ENCODE peak calls at places on chromosomes 7 and 10, in four cellular contexts. M is HCT116, Z is Panc1, Y is A549. A is an unnamed sample. For H3K4me1, the result is how much of the 10 kb centered on the place peaks cover.

GRCh38 chr7:132145466-132145865 is 430.8 kb downstream of the PLXNA4 start:
- DNase-seq in M (no peak), Z (peak), Y (peak), A (peak)

GRCh38 chr10:69649771-69650550 is 19.9 kb downstream of the FAM241B start:
- DNase-seq in M (no peak), Z (no peak), Y (no peak), A (no peak)

GRCh38 chr7:41491752-41492405 is 211.0 kb downstream of the INHBA start:
- DNase-seq in M (no peak), Z (no peak), Y (no peak), A (no peak)

GRCh38 chr7:41261081-41261480 is 441.8 kb downstream of the INHBA start:
- DNase-seq in M (no peak), Z (no peak), Y (no peak), A (no peak)

GRCh38 chr7:138756591-138757222 is 41.1 kb upstream of the TMEM213 start:
- DNase-seq in M (no peak), Z (no peak), Y (no peak), A (no peak)

GRCh38 chr10:96830511-96831199 is 1.4 kb upstream of the LCOR start:
- DNase-seq in M (peak), Z (peak), Y (peak), A (peak)

GRCh38 chr10:14574885-14575284 is 199.8 kb downstream of the FAM107B start:
- DNase-seq in M (no peak), Z (no peak), Y (no peak), A (no peak)

GRCh38 chr7:16753102-16753931 is at the start of gene TSPAN13:
- DNase-seq in M (peak), Z (peak), Y (peak), A (peak)

GRCh38 chr7:83835424-83835823 is 186.5 kb upstream of the SEMA3E start:
- DNase-seq in M (no peak), Z (no peak), Y (no peak), A (no peak)

GRCh38 chr7:44460325-44460724 is 30.1 kb downstream of the NUDCD3 start:
- DNase-seq in M (no peak), Z (no peak), Y (no peak), A (no peak)

GRCh38 chr10:27884185-27884630 is 114.7 kb downstream of the ODAD2 start:
- DNase-seq in M (no peak), Z (no peak), Y (no peak), A (no peak)

GRCh38 chr7:99292127-99292526 is 19.5 kb downstream of the MYH16 start:
- DNase-seq in M (no peak), Z (no peak), Y (no peak), A (no peak)

GRCh38 chr10:114278140-114278883 is 39.3 kb downstream of the VWA2 start:
- DNase-seq in M (no peak), Z (no peak), Y (no peak), A (no peak)

GRCh38 chr10:113017375-113017774 is 67.3 kb downstream of the TCF7L2 start:
- DNase-seq in M (no peak), Z (no peak), Y (no peak), A (no peak)

GRCh38 chr10:119079572-119080520 is 771 bp downstream of the EIF3A start:
- DNase-seq in M (peak), Z (no peak), Y (peak), A (peak)

GRCh38 chr7:128883622-128884549 is 21.2 kb downstream of the ATP6V1F start:
- DNase-seq in M (peak), Z (peak), Y (peak), A (peak)

GRCh38 chr7:50342616-50343114 is 38.1 kb downstream of the IKZF1 start:
- DNase-seq in M (no peak), Z (no peak), Y (no peak), A (no peak)

GRCh38 chr10:100709146-100709545 is 36.2 kb upstream of the PAX2 start:
- DNase-seq in M (no peak), Z (no peak), Y (no peak), A (no peak)

GRCh38 chr10:45526309-45526708 is 146.3 kb downstream of the ZFAND4 start:
- DNase-seq in M (no peak), Z (no peak), Y (no peak), A (no peak)

GRCh38 chr7:69516208-69516820 is 82.0 kb upstream of the AUTS2 start:
- DNase-seq in M (no peak), Z (no peak), Y (no peak), A (no peak)

GRCh38 chr10:30697806-30698205 is 68.3 kb upstream of the LYZL2 start:
- DNase-seq in M (no peak), Z (no peak), Y (no peak), A (no peak)

GRCh38 chr7:154863766-154864530 is 139.0 kb downstream of the PAXIP1 start:
- DNase-seq in M (no peak), Z (no peak), Y (no peak), A (no peak)

GRCh38 chr10:112261281-112261822 is 21.8 kb upstream of the TECTB start:
- DNase-seq in M (no peak), Z (no peak), Y (no peak), A (no peak)

GRCh38 chr7:145036592-145037386 is 200.9 kb upstream of the TPK1 start:
- DNase-seq in M (peak), Z (peak), Y (peak), A (peak)

GRCh38 chr10:16612148-16612742 is 90.6 kb upstream of the C1QL3 start:
- DNase-seq in M (no peak), Z (no peak), Y (peak), A (peak)

GRCh38 chr7:159038066-159038465 is 106.6 kb downstream of the VIPR2 start:
- DNase-seq in M (no peak), Z (no peak), Y (no peak), A (no peak)

GRCh38 chr10:75450062-75450429 is 18.6 kb downstream of the LRMDA start:
- DNase-seq in M (no peak), Z (no peak), Y (no peak), A (no peak)

GRCh38 chr7:46034056-46034768 is 113.1 kb upstream of the IGFBP3 start:
- DNase-seq in M (no peak), Z (no peak), Y (no peak), A (no peak)

GRCh38 chr7:83130623-83131545 is 31.8 kb downstream of the PCLO start:
- DNase-seq in M (no peak), Z (no peak), Y (no peak), A (no peak)

GRCh38 chr10:121608669-121609190 is 10.5 kb upstream of the FGFR2 start:
- DNase-seq in M (peak), Z (no peak), Y (peak), A (peak)

GRCh38 chr7:64878684-64879083 is 24.4 kb upstream of the ZNF273 start:
- DNase-seq in M (no peak), Z (no peak), Y (no peak), A (no peak)

GRCh38 chr7:113880467-113881040 is 38.3 kb downstream of the PPP1R3A start:
- DNase-seq in M (no peak), Z (no peak), Y (no peak), A (no peak)
- H3K4me3 ChIP-seq in M (no peak), Z (no peak), Y (no peak), A (no peak)

GRCh38 chr7:6160191-6160623 is 112.2 kb downstream of the CYTH3 start:
- DNase-seq in M (no peak), Z (no peak), Y (peak), A (peak)
- H3K4me1 ChIP-seq in M (under half), Z (under half), Y (under half), A (under half)

DNA sequence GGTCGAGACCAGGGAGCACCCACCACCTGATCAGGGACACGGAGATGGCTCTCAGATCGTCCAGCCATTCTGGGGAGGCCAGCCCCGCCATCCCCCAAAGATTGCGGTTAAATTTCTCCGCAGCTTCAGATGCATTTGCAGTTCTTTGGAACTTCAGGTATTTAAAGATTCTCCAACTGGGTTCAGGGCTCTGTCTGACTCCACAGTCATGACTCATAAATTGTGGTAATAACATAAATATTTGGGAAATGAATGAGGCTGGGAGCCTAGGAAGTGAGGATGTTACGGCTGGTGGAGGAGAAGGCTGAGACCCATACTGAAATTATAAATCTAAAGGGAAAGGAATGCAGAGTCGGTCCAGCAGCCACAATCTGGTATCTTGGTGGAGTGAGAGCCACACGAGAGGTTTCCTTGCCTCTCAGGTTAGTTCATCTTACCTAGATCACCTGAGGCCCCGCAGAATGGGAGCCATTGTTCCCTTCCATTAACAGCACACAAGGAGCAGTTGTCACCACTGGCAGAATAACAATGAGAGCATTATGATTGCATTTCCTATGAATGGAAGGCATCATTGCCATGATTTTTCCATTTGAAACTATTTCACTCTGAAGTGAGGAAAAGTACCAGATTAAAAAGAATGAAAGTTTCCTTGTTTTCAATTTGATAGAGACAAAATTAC is 26.7 kb upstream of the DNAJB6 start:
- DNase-seq in M (peak), Z (peak), Y (peak), A (peak)
- H3K4me3 ChIP-seq in M (peak), Z (peak), Y (no peak), A (no peak)

DNA sequence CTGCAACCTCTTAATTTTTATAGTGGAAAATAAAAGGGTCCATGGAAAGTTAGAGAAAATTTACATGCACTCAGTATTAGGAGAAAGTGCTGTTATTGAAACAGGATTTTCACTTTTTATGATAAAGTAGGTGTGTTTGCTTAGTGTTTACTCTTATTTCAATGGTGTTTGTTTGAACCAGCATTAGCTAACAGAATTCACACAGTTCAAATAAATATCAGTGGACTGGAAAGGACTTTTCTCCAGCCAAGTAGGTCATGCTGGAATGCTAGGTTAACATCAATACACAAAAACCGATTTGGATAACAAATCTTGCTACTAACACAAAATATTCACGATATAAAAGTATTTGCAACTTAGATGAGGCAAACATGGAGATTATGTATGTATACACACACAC is 49.4 kb upstream of the BET1 start:
- DNase-seq in M (no peak), Z (no peak), Y (peak), A (no peak)
- H3K4me1 ChIP-seq in M (under half), Z (under half), Y (under half), A (under half)